ENCODE peak calls at places on chromosome 15, in five cellular contexts. R, B, V, K and Y are unnamed samples.

GRCh38 chr15:40953713-40954074 is 423 bp downstream of the CHAC1 start:
- DNase-seq in R (peak; percentile 21), B (no peak), V (no peak), K (no peak), Y (no peak)

GRCh38 chr15:62972814-62973213 is 69.7 kb upstream of the TPM1 start:
- DNase-seq in R (no peak), B (peak; percentile 40), V (no peak), K (no peak), Y (no peak)

GRCh38 chr15:80679167-80679804 is 15.8 kb upstream of the ABHD17C start:
- DNase-seq in R (no peak), B (no peak), V (no peak), K (no peak), Y (no peak)

GRCh38 chr15:55196011-55196410 is 730 bp downstream of the RSL24D1 start:
- DNase-seq in R (no peak), B (no peak), V (no peak), K (no peak), Y (no peak)

GRCh38 chr15:58910456-58910855 is 23.0 kb downstream of the SLTM start:
- DNase-seq in R (no peak), B (no peak), V (no peak), K (no peak), Y (no peak)

GRCh38 chr15:85407421-85408269 is 27.2 kb downstream of the AKAP13 start:
- DNase-seq in R (no peak), B (peak; percentile 79), V (no peak), K (no peak), Y (peak; percentile 20)

GRCh38 chr15:59413577-59413976 is 24.4 kb upstream of the FAM81A start:
- DNase-seq in R (no peak), B (no peak), V (no peak), K (no peak), Y (no peak)

GRCh38 chr15:55789066-55789660 is 46.2 kb upstream of the PRTG start:
- DNase-seq in R (no peak), B (no peak), V (peak; percentile 44), K (peak; percentile 52), Y (peak; percentile 12)

GRCh38 chr15:29090617-29091466 is 178.8 kb downstream of the NSMCE3 start:
- DNase-seq in R (peak; percentile 42), B (no peak), V (peak; percentile 26), K (no peak), Y (peak; percentile 27)